ENCODE peak calls at places on chromosomes 16 and 17, in nine cellular contexts. One of them, this sample, is unnamed.

GRCh38 chr16:30027588-30028437 is 3.3 kb downstream of the TLCD3B start:
- DNase-seq in H1: no peak
- DNase-seq in NCI-H524: peak; percentile 100
- DNase-seq in pulmonary artery endothelial cell: no peak
- DNase-seq in lung: no peak
- DNase-seq in IMR-90: no peak
- DNase-seq in NCI-H345: no peak
- DNase-seq in globus pallidus: no peak
- DNase-seq in mesothelial cell of epicardium: no peak
- DNase-seq in this sample: no peak

GRCh38 chr17:73691321-73691766 is 47.1 kb upstream of the SDK2 start:
- DNase-seq in H1: no peak
- DNase-seq in NCI-H524: no peak
- DNase-seq in pulmonary artery endothelial cell: no peak
- DNase-seq in lung: no peak
- DNase-seq in IMR-90: no peak
- DNase-seq in NCI-H345: no peak
- DNase-seq in globus pallidus: no peak
- DNase-seq in mesothelial cell of epicardium: no peak
- DNase-seq in this sample: no peak

GRCh38 chr16:78576941-78577340 is 477.5 kb downstream of the WWOX start:
- DNase-seq in H1: no peak
- DNase-seq in NCI-H524: no peak
- DNase-seq in pulmonary artery endothelial cell: no peak
- DNase-seq in lung: no peak
- DNase-seq in IMR-90: no peak
- DNase-seq in NCI-H345: no peak
- DNase-seq in globus pallidus: no peak
- DNase-seq in mesothelial cell of epicardium: no peak
- DNase-seq in this sample: no peak

GRCh38 chr17:8994319-8994718 is 27.0 kb upstream of the NTN1 start:
- DNase-seq in H1: peak; percentile 57
- DNase-seq in NCI-H524: peak; percentile 18
- DNase-seq in pulmonary artery endothelial cell: no peak
- DNase-seq in lung: peak; percentile 72
- DNase-seq in IMR-90: peak; percentile 23
- DNase-seq in NCI-H345: no peak
- DNase-seq in globus pallidus: peak; percentile 6
- DNase-seq in mesothelial cell of epicardium: peak; percentile 81
- DNase-seq in this sample: peak; percentile 66

GRCh38 chr17:78383725-78384471 is 5.4 kb downstream of the PGS1 start:
- DNase-seq in H1: no peak
- DNase-seq in NCI-H524: no peak
- DNase-seq in pulmonary artery endothelial cell: peak; percentile 98
- DNase-seq in lung: peak; percentile 86
- DNase-seq in IMR-90: peak; percentile 100
- DNase-seq in NCI-H345: no peak
- DNase-seq in globus pallidus: peak; percentile 26
- DNase-seq in mesothelial cell of epicardium: no peak
- DNase-seq in this sample: no peak

GRCh38 chr16:65318590-65319267 is 196.9 kb upstream of the CDH11 start:
- DNase-seq in H1: peak; percentile 47
- DNase-seq in NCI-H524: no peak
- DNase-seq in pulmonary artery endothelial cell: no peak
- DNase-seq in lung: no peak
- DNase-seq in IMR-90: no peak
- DNase-seq in NCI-H345: no peak
- DNase-seq in globus pallidus: no peak
- DNase-seq in mesothelial cell of epicardium: no peak
- DNase-seq in this sample: no peak

GRCh38 chr17:61770752-61771533 is 92.4 kb downstream of the BRIP1 start:
- DNase-seq in H1: no peak
- DNase-seq in NCI-H524: no peak
- DNase-seq in pulmonary artery endothelial cell: no peak
- DNase-seq in lung: no peak
- DNase-seq in IMR-90: peak; percentile 88
- DNase-seq in NCI-H345: no peak
- DNase-seq in globus pallidus: no peak
- DNase-seq in mesothelial cell of epicardium: no peak
- DNase-seq in this sample: no peak

GRCh38 chr16:86484240-86484639 is 26.1 kb upstream of the FOXF1 start:
- DNase-seq in H1: no peak
- DNase-seq in NCI-H524: no peak
- DNase-seq in pulmonary artery endothelial cell: no peak
- DNase-seq in lung: no peak
- DNase-seq in IMR-90: no peak
- DNase-seq in NCI-H345: no peak
- DNase-seq in globus pallidus: no peak
- DNase-seq in mesothelial cell of epicardium: no peak
- DNase-seq in this sample: no peak

GRCh38 chr17:17710728-17711541 is 29.7 kb downstream of the RAI1 start:
- DNase-seq in H1: no peak
- DNase-seq in NCI-H524: no peak
- DNase-seq in pulmonary artery endothelial cell: peak; percentile 82
- DNase-seq in lung: peak; percentile 93
- DNase-seq in IMR-90: peak; percentile 93
- DNase-seq in NCI-H345: no peak
- DNase-seq in globus pallidus: no peak
- DNase-seq in mesothelial cell of epicardium: peak; percentile 82
- DNase-seq in this sample: no peak

This sample was measured in iPS DF 6.9.